ENCODE peak calls at places on chromosome 16, in six cellular contexts. B, N, J, T, V and X are unnamed samples.

GRCh38 chr16:87921236-87921773 is 15.0 kb downstream of the CA5A start:
- ATAC-seq in T (no peak), V (no peak), J (no peak), N (peak), B (no peak), X (no peak)

GRCh38 chr16:75616541-75617010 is 6.5 kb downstream of the ADAT1 start:
- ATAC-seq in T (peak), V (no peak), B (no peak), J (peak), N (no peak), X (no peak)

GRCh38 chr16:12330541-12330940 is 354.0 kb downstream of the SNX29 start:
- ATAC-seq in V (peak), N (no peak), B (no peak), J (no peak), T (no peak), X (no peak)

GRCh38 chr16:59192551-59193199 is 458.6 kb upstream of the GOT2 start:
- ATAC-seq in N (no peak), T (no peak), V (no peak), B (no peak), J (no peak), X (no peak)

GRCh38 chr16:73000907-73001521 is 46.9 kb downstream of the ZFHX3 start:
- ATAC-seq in B (no peak), T (no peak), N (no peak), J (no peak), V (no peak), X (no peak)

GRCh38 chr16:87404764-87405625 is 12.9 kb downstream of the MAP1LC3B start:
- ATAC-seq in T (no peak), J (peak), B (peak), V (peak), N (no peak), X (no peak)

GRCh38 chr16:53147500-53148065 is 92.8 kb downstream of the CHD9 start:
- ATAC-seq in J (no peak), T (no peak), N (no peak), B (no peak), V (no peak), X (no peak)

GRCh38 chr16:55912022-55912421 is 36.8 kb upstream of the CES5A start:
- ATAC-seq in T (no peak), N (no peak), V (peak), B (no peak), J (no peak), X (no peak)

GRCh38 chr16:69179255-69180010 is 7.5 kb upstream of the SNTB2 start:
- ATAC-seq in B (peak), V (peak), J (peak), N (peak), T (no peak), X (peak)

GRCh38 chr16:57938936-57939871 is 31.7 kb downstream of the CNGB1 start:
- ATAC-seq in B (peak), V (peak), J (peak), T (no peak), N (peak), X (peak)

GRCh38 chr16:57003439-57004386 is 14.4 kb downstream of the NLRC5 start:
- ATAC-seq in J (peak), V (no peak), N (no peak), B (no peak), T (no peak), X (no peak)

GRCh38 chr16:75322706-75323105 is 71.3 kb upstream of the BCAR1 start:
- ATAC-seq in N (peak), J (peak), B (no peak), T (no peak), V (no peak), X (no peak)

GRCh38 chr16:77306050-77306616 is 106.9 kb downstream of the SYCE1L start:
- ATAC-seq in V (no peak), N (no peak), B (no peak), T (no peak), J (no peak), X (no peak)

GRCh38 chr16:3645504-3646347 is 8.8 kb upstream of the DNASE1 start:
- ATAC-seq in B (no peak), T (no peak), V (no peak), N (no peak), J (peak), X (no peak)

GRCh38 chr16:2999929-3000328 is 12.8 kb upstream of the CLDN9 start:
- ATAC-seq in V (no peak), J (no peak), N (no peak), T (no peak), B (no peak), X (no peak)

GRCh38 chr16:590165-590874 is 454 bp downstream of the RAB40C start:
- ATAC-seq in B (no peak), J (no peak), V (no peak), T (no peak), N (no peak), X (peak)

GRCh38 chr16:1221628-1222552 is 3.2 kb downstream of the TPSG1 start:
- ATAC-seq in N (no peak), V (no peak), J (no peak), B (no peak), T (no peak), X (no peak)

GRCh38 chr16:52399116-52399515 is 147.8 kb downstream of the TOX3 start:
- ATAC-seq in J (no peak), T (no peak), V (no peak), B (no peak), N (no peak), X (no peak)

GRCh38 chr16:57801098-57801855 is 1.0 kb downstream of the KIFC3 start:
- ATAC-seq in N (peak), B (peak), J (no peak), T (no peak), V (peak), X (peak)

GRCh38 chr16:12191102-12191501 is 214.6 kb downstream of the SNX29 start:
- ATAC-seq in V (no peak), N (no peak), T (no peak), J (no peak), B (no peak), X (no peak)

GRCh38 chr16:23650674-23651073 is 9.4 kb downstream of the DCTN5 start:
- ATAC-seq in B (no peak), T (no peak), V (no peak), N (no peak), J (no peak), X (no peak)

GRCh38 chr16:54934536-54935410 is 4.1 kb downstream of the IRX5 start:
- ATAC-seq in V (no peak), J (no peak), B (no peak), N (peak), T (no peak), X (no peak)

GRCh38 chr16:1094124-1094479 is 1.9 kb downstream of the C1QTNF8 start:
- ATAC-seq in V (no peak), T (no peak), B (no peak), J (no peak), N (no peak), X (no peak)

GRCh38 chr16:17238285-17239028 is 232.3 kb downstream of the XYLT1 start:
- ATAC-seq in T (no peak), B (no peak), J (no peak), N (no peak), V (no peak), X (no peak)

GRCh38 chr16:10519929-10520868 is 60.2 kb downstream of the EMP2 start:
- ATAC-seq in B (peak), T (no peak), V (peak), N (peak), J (peak), X (no peak)

GRCh38 chr16:81204794-81205680 is 33.5 kb upstream of the BCO1 start:
- ATAC-seq in V (peak), T (no peak), N (no peak), B (no peak), J (peak), X (no peak)

GRCh38 chr16:79331064-79331463 is 269.5 kb downstream of the MAF start:
- ATAC-seq in V (no peak), B (no peak), T (no peak), J (peak), N (no peak), X (no peak)

GRCh38 chr16:51382940-51383339 is 231.9 kb upstream of the SALL1 start:
- ATAC-seq in N (no peak), V (no peak), T (no peak), J (no peak), B (no peak), X (no peak)

GRCh38 chr16:11582157-11582814 is 4.4 kb downstream of the LITAF start:
- ATAC-seq in V (no peak), J (no peak), T (no peak), N (no peak), B (no peak), X (no peak)

GRCh38 chr16:46884513-46885293 is 541 bp downstream of the GPT2 start:
- ATAC-seq in T (peak), N (peak), B (no peak), J (peak), V (no peak), X (peak)

GRCh38 chr16:71622088-71622487 is 3.9 kb upstream of the MARVELD3 start:
- ATAC-seq in J (no peak), N (no peak), T (no peak), V (no peak), B (no peak), X (no peak)

GRCh38 chr16:24999088-24999670 is 16.0 kb downstream of the ARHGAP17 start:
- ATAC-seq in N (peak), V (peak), T (no peak), J (no peak), B (no peak), X (no peak)

GRCh38 chr16:55470533-55471371 is 8.2 kb upstream of the MMP2 start:
- ATAC-seq in N (peak), T (no peak), B (peak), J (peak), V (peak), X (peak)

GRCh38 chr16:23960081-23960499 is 124.3 kb downstream of the PRKCB start:
- ATAC-seq in T (peak), B (no peak), J (no peak), V (no peak), N (no peak), X (no peak)

GRCh38 chr16:28931801-28932225 is at the start of gene CD19:
- ATAC-seq in T (no peak), J (no peak), B (no peak), N (no peak), V (no peak), X (no peak)

GRCh38 chr16:70576431-70577255 is 53.0 kb downstream of the SF3B3 start:
- ATAC-seq in T (no peak), J (peak), V (no peak), B (no peak), N (peak), X (no peak)

GRCh38 chr16:24151482-24151939 is 104.6 kb upstream of the CACNG3 start:
- ATAC-seq in V (peak), J (no peak), T (peak), B (peak), N (no peak), X (no peak)

GRCh38 chr16:4693296-4693955 is at the start of gene NUDT16L1:
- ATAC-seq in B (peak), N (peak), J (peak), V (peak), T (peak), X (peak)

GRCh38 chr16:4695473-4696171 is 2.3 kb downstream of the NUDT16L1 start:
- ATAC-seq in V (no peak), T (no peak), N (no peak), B (no peak), J (no peak), X (no peak)

GRCh38 chr16:4694664-4695451 is 1.5 kb downstream of the NUDT16L1 start:
- ATAC-seq in V (no peak), T (no peak), N (no peak), B (no peak), J (no peak), X (no peak)

GRCh38 chr16:4692460-4693295 is 684 bp upstream of the NUDT16L1 start:
- ATAC-seq in V (peak), N (peak), T (peak), J (peak), B (peak), X (peak)

GRCh38 chr16:4693956-4694663 is 748 bp downstream of the NUDT16L1 start:
- ATAC-seq in V (peak), T (peak), B (no peak), N (peak), J (peak), X (peak)
- H3K4me3 ChIP-seq in V (peak), T (peak), B (peak), N (peak), J (peak), X (peak)

DNA sequence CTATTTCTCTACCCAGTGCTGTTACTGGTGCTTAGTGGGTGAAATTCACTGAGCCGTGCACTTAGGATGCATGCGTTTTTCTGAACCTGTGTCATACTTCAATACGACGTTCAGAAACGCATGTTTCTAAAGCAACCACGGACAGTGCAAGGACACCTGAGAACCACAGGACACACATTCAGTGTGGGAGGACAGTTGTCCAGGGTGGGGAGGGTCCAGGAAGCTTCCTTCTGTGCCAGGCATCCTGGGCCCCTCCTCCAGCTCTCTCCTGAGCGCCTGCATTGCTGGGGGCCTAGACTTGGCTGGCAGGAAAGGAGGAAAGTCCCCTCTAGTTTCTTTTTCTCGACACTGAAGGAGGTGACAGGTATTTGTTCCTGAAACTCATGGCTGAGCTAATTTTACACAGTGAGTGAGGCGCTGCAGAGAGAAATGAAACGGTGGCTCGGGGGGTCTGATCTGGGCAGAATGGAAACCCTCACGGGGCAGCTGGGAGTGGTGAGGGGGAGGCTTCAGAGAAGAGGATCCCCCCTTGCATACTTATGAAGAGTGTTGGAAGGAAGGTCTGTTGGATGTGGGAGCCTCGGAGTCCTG is 89.9 kb downstream of the IRF8 start:
- ATAC-seq in T (no peak), V (no peak), J (no peak), N (no peak), B (no peak), X (no peak)
- H3K4me3 ChIP-seq in T (no peak), V (no peak), J (no peak), N (no peak), B (no peak), X (no peak)

GRCh38 chr16:84806890-84807258 is 12.9 kb upstream of the CRISPLD2 start:
- ATAC-seq in N (no peak), T (no peak), B (no peak), V (no peak), J (no peak), X (no peak)
- H3K4me3 ChIP-seq in N (no peak), T (no peak), B (no peak), V (no peak), J (no peak), X (no peak)

GRCh38 chr16:66606000-66606751 is 1.7 kb downstream of the CMTM3 start:
- ATAC-seq in B (no peak), T (no peak), N (peak), J (no peak), V (peak), X (no peak)
- H3K4me3 ChIP-seq in B (peak), T (peak), N (peak), J (no peak), V (peak), X (peak)